ENCODE peak calls at places on chromosome 14, in ten cellular contexts. F is pancreas; K is Peyer's patch; A is A549; C is naive thymus-derived CD4-positive, alpha-beta T cell; D is right atrium auricular region; M is ascending aorta; Q is epithelial cell of proximal tubule; H is heart left ventricle; S is CD8-positive, alpha-beta memory T cell. X is an unnamed sample.

GRCh38 chr14:49220492-49220891 is 365.7 kb downstream of the RPS29 start:
- DNase-seq in F (no peak), A (no peak), M (no peak), D (no peak), C (no peak), Q (no peak), K (no peak), S (no peak), H (no peak), X (no peak)

GRCh38 chr14:77140937-77141591 is 527 bp downstream of the ZDHHC22 start:
- DNase-seq in A (peak), C (no peak), M (no peak), K (no peak), H (no peak), D (no peak), F (no peak), S (no peak), Q (no peak), X (no peak)

GRCh38 chr14:73723799-73724621 is 9.8 kb upstream of the PNMA1 start:
- DNase-seq in H (peak), F (no peak), Q (peak), K (no peak), D (peak), C (no peak), M (peak), A (peak), S (no peak), X (no peak)

GRCh38 chr14:77200406-77200985 is 18.9 kb downstream of the TMEM63C start:
- DNase-seq in F (no peak), K (no peak), Q (no peak), A (no peak), D (no peak), M (no peak), S (no peak), C (no peak), H (no peak), X (no peak)

GRCh38 chr14:95242870-95243269 is 76.8 kb downstream of the CLMN start:
- DNase-seq in F (no peak), D (no peak), S (no peak), C (no peak), M (no peak), K (no peak), H (no peak), Q (no peak), A (no peak), X (no peak)

GRCh38 chr14:99037777-99038176 is 234.2 kb downstream of the BCL11B start:
- DNase-seq in F (no peak), H (no peak), Q (no peak), C (no peak), D (no peak), K (no peak), A (no peak), M (peak), S (no peak), X (peak)

GRCh38 chr14:22303589-22304195 is 285.3 kb downstream of the DAD1 start:
- DNase-seq in K (no peak), D (no peak), C (peak), A (no peak), M (no peak), H (no peak), Q (no peak), F (no peak), S (no peak), X (no peak)

GRCh38 chr14:66610154-66610563 is 102.2 kb downstream of the GPHN start:
- DNase-seq in D (no peak), F (no peak), C (peak), M (no peak), K (no peak), H (no peak), S (no peak), Q (no peak), A (peak), X (peak)

GRCh38 chr14:76083796-76084195 is 67.9 kb upstream of the GPATCH2L start:
- DNase-seq in D (no peak), C (no peak), A (no peak), F (no peak), S (no peak), H (no peak), Q (no peak), M (no peak), K (no peak), X (no peak)

GRCh38 chr14:32761381-32761968 is 177.2 kb upstream of the NPAS3 start:
- DNase-seq in D (no peak), Q (peak), M (no peak), K (no peak), A (no peak), F (no peak), S (no peak), C (no peak), H (no peak), X (no peak)

GRCh38 chr14:102028733-102029132 is 58.1 kb downstream of the HSP90AA1 start:
- DNase-seq in Q (no peak), C (no peak), H (no peak), F (no peak), K (no peak), M (no peak), A (no peak), D (no peak), S (peak), X (no peak)

GRCh38 chr14:69092840-69093422 is 60.0 kb downstream of the DCAF5 start:
- DNase-seq in A (no peak), C (no peak), S (no peak), Q (no peak), H (no peak), F (no peak), M (no peak), K (no peak), D (no peak), X (no peak)

GRCh38 chr14:56759633-56760032 is 50.6 kb downstream of the OTX2 start:
- DNase-seq in S (no peak), H (no peak), D (no peak), K (no peak), A (no peak), C (no peak), Q (no peak), F (no peak), M (no peak), X (no peak)

GRCh38 chr14:33794791-33795300 is 156.0 kb downstream of the EGLN3 start:
- DNase-seq in S (no peak), C (no peak), H (no peak), M (no peak), F (no peak), A (no peak), Q (no peak), D (no peak), K (no peak), X (no peak)

GRCh38 chr14:31787377-31787776 is 226.2 kb downstream of the NUBPL start:
- DNase-seq in A (peak), C (no peak), H (no peak), Q (peak), K (no peak), S (no peak), F (no peak), M (no peak), D (no peak), X (peak)

GRCh38 chr14:75906680-75907280 is 75.0 kb downstream of the TGFB3 start:
- DNase-seq in F (peak), D (peak), K (peak), Q (no peak), S (peak), M (peak), H (peak), C (peak), A (peak), X (peak)

GRCh38 chr14:34356267-34356660 is 105.8 kb downstream of the SPTSSA start:
- DNase-seq in S (no peak), F (no peak), K (no peak), H (no peak), C (no peak), A (no peak), D (no peak), M (no peak), Q (no peak), X (no peak)

GRCh38 chr14:61460853-61461611 is 139.7 kb downstream of the PRKCH start:
- DNase-seq in D (no peak), S (peak), H (no peak), Q (no peak), A (no peak), M (no peak), C (no peak), F (no peak), K (no peak), X (peak)

GRCh38 chr14:78135450-78135891 is 34.7 kb upstream of the NRXN3 start:
- DNase-seq in F (no peak), Q (peak), A (peak), H (no peak), D (no peak), S (no peak), M (no peak), K (no peak), C (no peak), X (no peak)

GRCh38 chr14:79600406-79600805 is 610.9 kb downstream of the DIO2 start:
- DNase-seq in K (no peak), C (no peak), M (no peak), Q (no peak), S (no peak), D (no peak), H (no peak), F (no peak), A (no peak), X (no peak)

GRCh38 chr14:33978892-33979612 is 28.2 kb upstream of the EGLN3 start:
- DNase-seq in D (no peak), S (no peak), Q (no peak), C (no peak), K (no peak), A (no peak), M (no peak), F (no peak), H (no peak), X (no peak)

GRCh38 chr14:66624319-66624937 is 116.5 kb downstream of the GPHN start:
- DNase-seq in A (peak), Q (no peak), M (no peak), K (no peak), D (peak), C (peak), S (no peak), H (peak), F (peak), X (peak)

GRCh38 chr14:53218161-53218560 is 65.0 kb upstream of the DDHD1 start:
- DNase-seq in D (no peak), C (no peak), A (no peak), F (no peak), K (no peak), S (no peak), Q (no peak), M (no peak), H (no peak), X (no peak)

GRCh38 chr14:99971929-99972747 is 93.1 kb upstream of the EVL start:
- DNase-seq in S (peak), K (no peak), H (no peak), C (peak), D (no peak), Q (no peak), F (no peak), A (no peak), M (no peak), X (no peak)

GRCh38 chr14:72606879-72607278 is 287.0 kb downstream of the DPF3 start:
- DNase-seq in C (no peak), Q (no peak), M (no peak), D (peak), K (no peak), H (no peak), F (no peak), S (no peak), A (no peak), X (no peak)

GRCh38 chr14:92747701-92748258 is 647 bp downstream of the LGMN start:
- DNase-seq in A (no peak), D (no peak), M (no peak), C (no peak), S (no peak), H (no peak), F (no peak), K (no peak), Q (no peak), X (no peak)

GRCh38 chr14:76349993-76350392 is 25.9 kb upstream of the ESRRB start:
- DNase-seq in H (no peak), F (no peak), S (no peak), M (no peak), D (no peak), Q (no peak), K (no peak), C (no peak), A (no peak), X (no peak)

GRCh38 chr14:76929927-76930326 is 98.6 kb downstream of the IRF2BPL start:
- DNase-seq in F (no peak), D (no peak), K (peak), Q (no peak), M (no peak), C (peak), A (no peak), S (peak), H (no peak), X (peak)

GRCh38 chr14:105176513-105176912 is 4.6 kb downstream of the NUDT14 start:
- DNase-seq in C (no peak), S (no peak), K (no peak), A (no peak), F (peak), M (no peak), D (no peak), Q (no peak), H (no peak), X (no peak)
- H3K4me3 ChIP-seq in C (no peak), S (no peak), K (no peak), A (no peak), F (no peak), M (no peak), D (no peak), Q (no peak), H (no peak), X (no peak)

GRCh38 chr14:70601162-70601561 is 707 bp upstream of the MED6 start:
- DNase-seq in D (no peak), C (no peak), S (no peak), F (no peak), M (no peak), K (no peak), Q (peak), H (no peak), A (peak), X (no peak)
- H3K4me3 ChIP-seq in D (peak), C (peak), S (peak), F (peak), M (peak), K (peak), Q (peak), H (peak), A (peak), X (peak)

GRCh38 chr14:21191261-21191808 is 35.5 kb upstream of the OR5AU1 start:
- DNase-seq in C (no peak), H (no peak), K (no peak), D (no peak), A (no peak), M (no peak), S (no peak), Q (no peak), F (no peak), X (no peak)

GRCh38 chr14:21192875-21193535 is 37.1 kb upstream of the OR5AU1 start:
- DNase-seq in Q (no peak), H (no peak), D (no peak), K (no peak), C (no peak), F (no peak), S (no peak), A (no peak), M (no peak), X (no peak)

GRCh38 chr14:21194597-21194996 is 38.7 kb upstream of the OR5AU1 start:
- DNase-seq in K (no peak), D (no peak), C (no peak), A (no peak), M (no peak), F (no peak), H (no peak), S (no peak), Q (no peak), X (no peak)

GRCh38 chr14:21192447-21192822 is 36.6 kb upstream of the OR5AU1 start:
- DNase-seq in A (no peak), M (no peak), S (no peak), H (no peak), F (no peak), K (no peak), D (no peak), C (no peak), Q (no peak), X (no peak)

DNA sequence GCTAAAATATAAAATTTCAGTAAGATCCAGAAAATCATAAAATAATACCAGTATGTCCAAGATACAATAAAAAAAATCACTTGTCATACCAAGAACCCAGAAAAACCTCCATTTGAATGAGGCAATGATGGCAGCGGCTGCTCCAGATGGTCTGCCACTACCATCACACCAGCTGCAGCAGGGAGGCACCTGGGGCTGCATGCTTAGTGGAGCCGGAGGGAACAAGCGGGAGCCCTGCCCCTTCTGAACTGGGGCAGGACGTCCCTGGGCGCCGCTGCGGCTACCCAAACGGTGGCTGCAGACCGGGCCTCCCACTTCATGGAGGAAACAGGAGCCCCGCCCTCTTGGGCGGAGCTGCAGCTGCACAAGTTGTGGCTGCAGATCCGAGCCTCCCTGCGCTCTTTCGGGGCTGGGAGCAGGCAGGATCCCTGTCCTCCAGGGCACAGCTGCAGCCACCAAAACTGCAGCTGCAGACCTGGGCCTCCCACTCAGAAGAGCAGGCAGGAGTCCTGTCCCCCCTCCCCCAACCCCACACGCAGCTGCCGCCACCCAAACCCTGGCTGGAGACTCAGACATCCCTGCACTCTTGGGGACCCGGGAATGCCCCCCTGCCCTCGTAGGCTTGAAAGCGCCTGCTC is 36.1 kb upstream of the OR5AU1 start:
- DNase-seq in M (peak), K (peak), Q (no peak), A (peak), S (peak), H (peak), D (no peak), C (peak), F (peak), X (peak)
- H3K4me3 ChIP-seq in M (peak), K (peak), Q (peak), A (peak), S (peak), H (peak), D (peak), C (peak), F (peak), X (peak)

GRCh38 chr14:103533137-103533998 is 4.4 kb downstream of the TRMT61A start:
- DNase-seq in D (no peak), M (no peak), K (no peak), S (no peak), C (no peak), H (no peak), F (no peak), A (no peak), Q (no peak), X (no peak)

GRCh38 chr14:103531421-103532215 is 2.6 kb downstream of the TRMT61A start:
- DNase-seq in F (no peak), M (no peak), S (no peak), K (no peak), C (no peak), H (no peak), Q (no peak), A (no peak), D (no peak), X (no peak)

GRCh38 chr14:103530831-103531230 is 1.8 kb downstream of the TRMT61A start:
- DNase-seq in D (no peak), K (no peak), F (no peak), C (no peak), A (no peak), S (no peak), M (no peak), H (no peak), Q (no peak), X (no peak)

GRCh38 chr14:103533999-103534575 is 5.1 kb downstream of the TRMT61A start:
- DNase-seq in S (no peak), F (no peak), K (no peak), D (no peak), C (no peak), Q (no peak), A (no peak), H (no peak), M (no peak), X (no peak)

GRCh38 chr14:103532216-103533136 is 3.5 kb downstream of the TRMT61A start:
- DNase-seq in Q (no peak), S (no peak), F (no peak), A (no peak), K (no peak), D (no peak), C (no peak), M (no peak), H (no peak), X (no peak)
- H3K4me3 ChIP-seq in Q (no peak), S (no peak), F (no peak), A (no peak), K (no peak), D (no peak), C (no peak), M (peak), H (no peak), X (no peak)

GRCh38 chr14:36580856-36581831 is 1.3 kb downstream of the NKX2-8 start:
- DNase-seq in C (no peak), D (no peak), K (no peak), F (no peak), A (peak), H (no peak), M (no peak), S (no peak), Q (no peak), X (no peak)

GRCh38 chr14:36583242-36584166 is 1.1 kb upstream of the NKX2-8 start:
- DNase-seq in S (no peak), F (no peak), A (no peak), H (no peak), Q (no peak), M (no peak), D (no peak), C (no peak), K (no peak), X (no peak)

GRCh38 chr14:36580141-36580855 is 2.1 kb downstream of the NKX2-8 start:
- DNase-seq in K (no peak), A (no peak), M (no peak), Q (no peak), S (no peak), H (no peak), C (no peak), D (no peak), F (no peak), X (no peak)

GRCh38 chr14:36582874-36583241 is 444 bp upstream of the NKX2-8 start:
- DNase-seq in S (no peak), C (no peak), K (no peak), A (no peak), Q (no peak), D (no peak), M (no peak), F (no peak), H (no peak), X (no peak)

GRCh38 chr14:36582011-36582873 is at the start of gene NKX2-8:
- DNase-seq in D (no peak), Q (no peak), S (no peak), F (no peak), M (no peak), K (no peak), A (peak), H (no peak), C (no peak), X (no peak)
- H3K4me3 ChIP-seq in D (peak), Q (peak), S (no peak), F (peak), M (peak), K (no peak), A (peak), H (peak), C (no peak), X (no peak)